ENCODE peak calls at places on chromosomes 7 and 10, in seven cellular contexts. F is neuronal stem cell, S is IMR-90, D is H9, P is trophoblast cell, A is H1, O is mesenchymal stem cell. N is an unnamed sample.

GRCh38 chr10:97974526-97975525 is 55.6 kb downstream of the CRTAC1 start:
- DNase-seq in F (peak; percentile 21), D (no peak), P (no peak), S (no peak), A (no peak), O (no peak), N (peak; percentile 39)

GRCh38 chr7:18684899-18685298 is 189.3 kb downstream of the HDAC9 start:
- DNase-seq in S (no peak), D (no peak), A (no peak), O (peak; percentile 33), F (no peak), P (no peak), N (no peak)

GRCh38 chr7:140196361-140197217 is 19.8 kb upstream of the KDM7A start:
- DNase-seq in A (no peak), P (no peak), S (peak; percentile 34), D (no peak), F (no peak), O (peak; percentile 63), N (no peak)

GRCh38 chr7:155463114-155463811 is 5.3 kb downstream of the EN2 start:
- DNase-seq in P (no peak), O (no peak), D (no peak), A (no peak), F (no peak), S (no peak), N (no peak)

GRCh38 chr10:123007558-123008378 is 827 bp downstream of the IKZF5 start:
- DNase-seq in S (peak; percentile 62), D (peak; percentile 32), P (peak; percentile 43), O (peak; percentile 79), A (no peak), F (peak; percentile 18), N (peak; percentile 79)

GRCh38 chr7:96624954-96625353 is 84.7 kb downstream of the SEM1 start:
- DNase-seq in A (no peak), P (no peak), O (no peak), F (no peak), S (no peak), D (peak; percentile 32), N (peak; percentile 17)

GRCh38 chr7:87226495-87226894 is 7.0 kb upstream of the TMEM243 start:
- DNase-seq in F (no peak), S (no peak), O (no peak), P (no peak), D (no peak), A (no peak), N (no peak)

GRCh38 chr7:106731207-106731606 is 70.2 kb upstream of the CCDC71L start:
- DNase-seq in P (no peak), A (no peak), F (no peak), S (no peak), D (no peak), O (peak; percentile 6), N (no peak)

GRCh38 chr10:117539271-117539876 is 3.2 kb upstream of the EMX2 start:
- DNase-seq in A (no peak), D (no peak), S (no peak), F (no peak), P (no peak), O (no peak), N (peak; percentile 12)

GRCh38 chr7:42272793-42273665 is 36.0 kb upstream of the GLI3 start:
- DNase-seq in P (peak; percentile 28), O (peak; percentile 57), F (no peak), A (no peak), S (peak; percentile 59), D (peak; percentile 34), N (peak; percentile 81)

GRCh38 chr10:84825330-84825729 is 496.9 kb downstream of the CCSER2 start:
- DNase-seq in F (no peak), O (peak; percentile 70), P (no peak), S (peak; percentile 12), A (no peak), D (no peak), N (peak; percentile 69)

GRCh38 chr10:44993922-44994751 is 6.6 kb upstream of the ZNF22 start:
- DNase-seq in O (peak; percentile 37), F (no peak), D (no peak), P (no peak), S (peak; percentile 78), A (no peak), N (no peak)

GRCh38 chr7:47501406-47501805 is 80.5 kb downstream of the TNS3 start:
- DNase-seq in F (no peak), D (no peak), A (no peak), S (peak; percentile 96), P (peak; percentile 60), O (peak; percentile 97), N (no peak)

GRCh38 chr7:155741061-155741460 is 71.2 kb downstream of the SHH start:
- DNase-seq in A (no peak), S (no peak), P (no peak), D (peak; percentile 57), F (no peak), O (no peak), N (peak; percentile 73)

GRCh38 chr10:105837951-105838350 is 1196.9 kb downstream of the SORCS3 start:
- DNase-seq in D (no peak), S (no peak), F (no peak), A (no peak), P (no peak), O (peak; percentile 1), N (peak; percentile 13)

GRCh38 chr7:139748373-139748765 is 29.4 kb downstream of the HIPK2 start:
- DNase-seq in O (no peak), D (no peak), A (no peak), P (no peak), S (no peak), F (no peak), N (no peak)

GRCh38 chr7:44384586-44385383 is 59.4 kb upstream of the CAMK2B start:
- DNase-seq in F (no peak), S (no peak), O (no peak), A (no peak), P (no peak), D (peak; percentile 11), N (no peak)

GRCh38 chr7:131238260-131238940 is 89.3 kb upstream of the MKLN1 start:
- DNase-seq in F (no peak), S (peak; percentile 81), D (no peak), A (no peak), O (peak; percentile 89), P (no peak), N (no peak)

GRCh38 chr7:110224643-110225042 is 866.3 kb upstream of the LRRN3 start:
- DNase-seq in F (no peak), A (no peak), S (peak; percentile 2), D (no peak), O (no peak), P (no peak), N (no peak)

GRCh38 chr7:129775695-129776396 is 164.3 kb downstream of the NRF1 start:
- DNase-seq in P (no peak), F (no peak), O (no peak), S (no peak), A (no peak), D (peak; percentile 82), N (peak; percentile 82)

GRCh38 chr7:1810521-1810920 is 140.4 kb downstream of the ELFN1 start:
- DNase-seq in D (no peak), F (no peak), S (no peak), P (no peak), A (no peak), O (no peak), N (no peak)
- H3K27ac ChIP-seq in D (no peak overlapping the region), F (no peak overlapping the region), S (no peak overlapping the region), P (no peak overlapping the region), A (no peak overlapping the region), O (no peak overlapping the region), N (no peak overlapping the region)

DNA sequence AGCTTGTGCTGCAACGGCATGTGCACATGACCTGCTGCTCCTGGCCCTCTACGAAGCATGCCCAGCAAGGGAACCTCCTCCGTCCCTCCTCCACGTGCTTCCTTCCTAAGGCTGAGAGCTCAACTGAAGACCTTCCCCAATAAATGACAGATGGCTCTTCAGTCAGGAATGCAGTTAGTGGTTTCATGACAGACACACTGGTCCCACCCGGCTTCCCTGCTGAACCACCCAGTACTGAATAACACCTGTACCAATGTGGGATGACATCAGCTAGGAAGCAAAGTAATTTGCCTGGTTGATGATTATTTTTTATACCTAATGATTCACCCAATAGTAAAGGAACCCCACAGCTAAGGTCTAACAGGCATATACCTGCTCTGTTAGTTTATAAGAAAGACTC is 69.1 kb downstream of the SCRN1 start:
- DNase-seq in O (no peak), A (no peak), F (no peak), S (no peak), P (no peak), D (no peak), N (no peak)
- H2BK120ac ChIP-seq in O (no peak overlapping the region), A (no peak overlapping the region), F (no peak overlapping the region), S (no peak overlapping the region), P (no peak overlapping the region), D (no peak overlapping the region), N (no peak overlapping the region)

DNA sequence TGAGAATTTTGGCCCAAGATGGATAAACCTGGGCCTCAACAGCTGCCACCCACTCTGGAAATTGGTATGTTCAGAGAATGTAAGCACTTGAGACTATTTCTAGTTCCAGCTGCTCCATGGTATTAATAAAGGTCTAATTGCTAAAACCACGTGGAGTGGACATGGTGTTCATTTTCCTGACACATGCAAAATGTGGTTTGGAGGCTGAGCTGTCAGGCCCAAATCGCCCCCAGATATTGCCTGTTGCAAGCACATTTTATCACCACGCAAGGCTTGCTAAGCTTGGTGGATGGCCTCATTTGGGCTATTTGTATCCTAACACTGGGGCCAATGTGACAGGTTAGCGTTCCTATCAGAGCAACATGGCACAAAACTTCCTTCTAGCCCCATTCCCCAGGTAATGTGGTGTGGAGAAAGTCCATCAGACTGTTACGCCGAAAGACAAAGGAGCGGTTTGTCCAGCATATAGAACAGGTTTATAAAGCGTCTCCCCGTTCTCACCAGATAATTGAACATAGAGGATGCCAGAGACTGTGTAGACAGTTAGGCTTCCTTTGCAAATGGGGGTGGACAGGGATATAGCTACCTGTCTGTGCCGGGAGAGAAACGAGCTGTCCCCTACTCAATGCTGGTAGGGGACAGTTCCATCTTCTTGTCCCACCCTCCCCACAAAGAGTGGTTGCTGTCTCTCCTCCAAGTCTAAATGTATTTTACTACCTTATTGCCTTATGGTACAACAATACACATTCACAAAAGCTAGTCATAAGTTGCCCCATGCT is 78.0 kb upstream of the ANKRD1 start:
- DNase-seq in O (no peak), D (no peak), F (no peak), P (no peak), S (no peak), A (no peak), N (no peak)
- H3K27ac ChIP-seq in O (no peak overlapping the region), D (no peak overlapping the region), F (no peak overlapping the region), P (no peak overlapping the region), S (no peak overlapping the region), A (no peak overlapping the region), N (no peak overlapping the region)

DNA sequence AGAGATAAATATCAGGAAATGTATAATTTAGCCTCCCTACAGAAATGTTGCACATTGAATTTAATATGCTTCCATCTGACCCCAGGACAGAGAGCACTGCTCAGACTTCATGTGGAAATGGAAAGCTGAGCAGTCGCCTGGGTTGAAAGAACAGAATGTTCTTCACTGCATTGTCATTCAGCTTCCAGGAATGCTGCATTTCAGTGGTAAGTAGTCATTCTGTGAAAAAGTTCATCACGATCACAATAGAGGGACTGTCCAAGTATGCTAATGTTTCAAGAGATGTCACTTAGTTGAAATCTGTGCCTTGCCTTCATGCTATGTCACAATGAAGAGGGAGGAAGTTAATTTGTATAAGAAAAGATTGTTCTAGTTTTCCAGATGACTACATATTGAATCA is 147.3 kb downstream of the NRCAM start:
- DNase-seq in P (peak; percentile 45), D (no peak), A (no peak), F (no peak), S (no peak), O (peak; percentile 59), N (peak; percentile 22)
- H2BK120ac ChIP-seq in P (no peak overlapping the region), D (no peak overlapping the region), A (no peak overlapping the region), F (no peak overlapping the region), S (no peak overlapping the region), O (no peak overlapping the region), N (no peak overlapping the region)

N was measured in mesendoderm.